ENCODE peak calls at places on chromosomes 16 and 17, in ten cellular contexts. One of them, this sample, is unnamed.

GRCh38 chr17:50049636-50050035 is 6.3 kb upstream of the ITGA3 start:
- DNase-seq in activated CD8-positive, alpha-beta memory T cell treated with anti-CD3 and anti-CD28 coated beads for 4 hours: no peak
- DNase-seq in amygdala: no peak
- DNase-seq in heart right ventricle: no peak
- DNase-seq in GM23248: peak; percentile 35
- DNase-seq in HEK293T: no peak
- DNase-seq in prostate gland: no peak
- DNase-seq in stimulated activated naive CD4-positive, alpha-beta T cell: no peak
- DNase-seq in A549: no peak
- DNase-seq in uterus: no peak
- DNase-seq in this sample: no peak

GRCh38 chr17:57707892-57708291 is 37.2 kb downstream of the CCDC182 start:
- DNase-seq in activated CD8-positive, alpha-beta memory T cell treated with anti-CD3 and anti-CD28 coated beads for 4 hours: no peak
- DNase-seq in amygdala: no peak
- DNase-seq in heart right ventricle: peak; percentile 42
- DNase-seq in GM23248: peak; percentile 15
- DNase-seq in HEK293T: no peak
- DNase-seq in prostate gland: no peak
- DNase-seq in stimulated activated naive CD4-positive, alpha-beta T cell: no peak
- DNase-seq in A549: no peak
- DNase-seq in uterus: no peak
- DNase-seq in this sample: no peak

GRCh38 chr16:1296688-1297412 is 12.6 kb upstream of the UBE2I start:
- DNase-seq in activated CD8-positive, alpha-beta memory T cell treated with anti-CD3 and anti-CD28 coated beads for 4 hours: no peak
- DNase-seq in amygdala: no peak
- DNase-seq in heart right ventricle: no peak
- DNase-seq in GM23248: peak; percentile 84
- DNase-seq in HEK293T: no peak
- DNase-seq in prostate gland: peak; percentile 64
- DNase-seq in stimulated activated naive CD4-positive, alpha-beta T cell: no peak
- DNase-seq in A549: peak; percentile 52
- DNase-seq in uterus: no peak
- DNase-seq in this sample: no peak

GRCh38 chr16:58494981-58495860 is 4.7 kb upstream of the NDRG4 start:
- DNase-seq in activated CD8-positive, alpha-beta memory T cell treated with anti-CD3 and anti-CD28 coated beads for 4 hours: no peak
- DNase-seq in amygdala: peak; percentile 67
- DNase-seq in heart right ventricle: peak; percentile 95
- DNase-seq in GM23248: peak; percentile 88
- DNase-seq in HEK293T: peak; percentile 79
- DNase-seq in prostate gland: no peak
- DNase-seq in stimulated activated naive CD4-positive, alpha-beta T cell: peak; percentile 63
- DNase-seq in A549: peak; percentile 93
- DNase-seq in uterus: peak; percentile 86
- DNase-seq in this sample: peak; percentile 54

GRCh38 chr17:75471207-75471606 is 14.8 kb downstream of the TMEM94 start:
- DNase-seq in activated CD8-positive, alpha-beta memory T cell treated with anti-CD3 and anti-CD28 coated beads for 4 hours: no peak
- DNase-seq in amygdala: no peak
- DNase-seq in heart right ventricle: no peak
- DNase-seq in GM23248: no peak
- DNase-seq in HEK293T: no peak
- DNase-seq in prostate gland: no peak
- DNase-seq in stimulated activated naive CD4-positive, alpha-beta T cell: no peak
- DNase-seq in A549: no peak
- DNase-seq in uterus: no peak
- DNase-seq in this sample: no peak

GRCh38 chr17:4551796-4552525 is 3.2 kb downstream of the MYBBP1A start:
- DNase-seq in activated CD8-positive, alpha-beta memory T cell treated with anti-CD3 and anti-CD28 coated beads for 4 hours: no peak
- DNase-seq in amygdala: no peak
- DNase-seq in heart right ventricle: no peak
- DNase-seq in GM23248: no peak
- DNase-seq in HEK293T: no peak
- DNase-seq in prostate gland: no peak
- DNase-seq in stimulated activated naive CD4-positive, alpha-beta T cell: no peak
- DNase-seq in A549: no peak
- DNase-seq in uterus: no peak
- DNase-seq in this sample: no peak

GRCh38 chr17:68592667-68593330 is 8.4 kb downstream of the FAM20A start:
- DNase-seq in activated CD8-positive, alpha-beta memory T cell treated with anti-CD3 and anti-CD28 coated beads for 4 hours: no peak
- DNase-seq in amygdala: no peak
- DNase-seq in heart right ventricle: no peak
- DNase-seq in GM23248: peak; percentile 53
- DNase-seq in HEK293T: no peak
- DNase-seq in prostate gland: no peak
- DNase-seq in stimulated activated naive CD4-positive, alpha-beta T cell: no peak
- DNase-seq in A549: no peak
- DNase-seq in uterus: peak; percentile 58
- DNase-seq in this sample: no peak

GRCh38 chr16:23379707-23380106 is 73.3 kb downstream of the COG7 start:
- DNase-seq in activated CD8-positive, alpha-beta memory T cell treated with anti-CD3 and anti-CD28 coated beads for 4 hours: no peak
- DNase-seq in amygdala: no peak
- DNase-seq in heart right ventricle: no peak
- DNase-seq in GM23248: no peak
- DNase-seq in HEK293T: no peak
- DNase-seq in prostate gland: no peak
- DNase-seq in stimulated activated naive CD4-positive, alpha-beta T cell: no peak
- DNase-seq in A549: no peak
- DNase-seq in uterus: no peak
- DNase-seq in this sample: no peak

GRCh38 chr17:48470388-48471034 is 40.5 kb upstream of the SKAP1 start:
- DNase-seq in activated CD8-positive, alpha-beta memory T cell treated with anti-CD3 and anti-CD28 coated beads for 4 hours: no peak
- DNase-seq in amygdala: no peak
- DNase-seq in heart right ventricle: no peak
- DNase-seq in GM23248: peak; percentile 55
- DNase-seq in HEK293T: no peak
- DNase-seq in prostate gland: no peak
- DNase-seq in stimulated activated naive CD4-positive, alpha-beta T cell: no peak
- DNase-seq in A549: no peak
- DNase-seq in uterus: no peak
- DNase-seq in this sample: no peak

GRCh38 chr17:44198721-44199552 is 747 bp downstream of the ATXN7L3 start:
- DNase-seq in activated CD8-positive, alpha-beta memory T cell treated with anti-CD3 and anti-CD28 coated beads for 4 hours: no peak
- DNase-seq in amygdala: no peak
- DNase-seq in heart right ventricle: peak; percentile 60
- DNase-seq in GM23248: peak; percentile 76
- DNase-seq in HEK293T: peak; percentile 76
- DNase-seq in prostate gland: peak; percentile 49
- DNase-seq in stimulated activated naive CD4-positive, alpha-beta T cell: peak; percentile 66
- DNase-seq in A549: peak; percentile 85
- DNase-seq in uterus: peak; percentile 54
- DNase-seq in this sample: no peak

GRCh38 chr17:58232707-58233156 is 5.7 kb upstream of the LPO start:
- DNase-seq in activated CD8-positive, alpha-beta memory T cell treated with anti-CD3 and anti-CD28 coated beads for 4 hours: no peak
- DNase-seq in amygdala: no peak
- DNase-seq in heart right ventricle: no peak
- DNase-seq in GM23248: peak; percentile 94
- DNase-seq in HEK293T: no peak
- DNase-seq in prostate gland: no peak
- DNase-seq in stimulated activated naive CD4-positive, alpha-beta T cell: no peak
- DNase-seq in A549: no peak
- DNase-seq in uterus: no peak
- DNase-seq in this sample: no peak

GRCh38 chr16:88886915-88887521 is 20.6 kb upstream of the PABPN1L start:
- DNase-seq in activated CD8-positive, alpha-beta memory T cell treated with anti-CD3 and anti-CD28 coated beads for 4 hours: no peak
- DNase-seq in amygdala: no peak
- DNase-seq in heart right ventricle: peak; percentile 94
- DNase-seq in GM23248: no peak
- DNase-seq in HEK293T: no peak
- DNase-seq in prostate gland: no peak
- DNase-seq in stimulated activated naive CD4-positive, alpha-beta T cell: no peak
- DNase-seq in A549: no peak
- DNase-seq in uterus: peak; percentile 76
- DNase-seq in this sample: no peak

GRCh38 chr17:74864866-74865395 is 5.2 kb upstream of the GRIN2C start:
- DNase-seq in activated CD8-positive, alpha-beta memory T cell treated with anti-CD3 and anti-CD28 coated beads for 4 hours: peak; percentile 46
- DNase-seq in amygdala: peak; percentile 44
- DNase-seq in heart right ventricle: peak; percentile 71
- DNase-seq in GM23248: peak; percentile 74
- DNase-seq in HEK293T: peak; percentile 80
- DNase-seq in prostate gland: peak; percentile 64
- DNase-seq in stimulated activated naive CD4-positive, alpha-beta T cell: peak; percentile 66
- DNase-seq in A549: peak; percentile 85
- DNase-seq in uterus: peak; percentile 68
- DNase-seq in this sample: no peak

GRCh38 chr17:66855204-66855603 is 20.3 kb downstream of the CACNG5 start:
- DNase-seq in activated CD8-positive, alpha-beta memory T cell treated with anti-CD3 and anti-CD28 coated beads for 4 hours: no peak
- DNase-seq in amygdala: no peak
- DNase-seq in heart right ventricle: no peak
- DNase-seq in GM23248: no peak
- DNase-seq in HEK293T: peak; percentile 37
- DNase-seq in prostate gland: no peak
- DNase-seq in stimulated activated naive CD4-positive, alpha-beta T cell: peak; percentile 3
- DNase-seq in A549: no peak
- DNase-seq in uterus: no peak
- DNase-seq in this sample: no peak

GRCh38 chr16:81499576-81500380 is 55.2 kb downstream of the CMIP start:
- DNase-seq in activated CD8-positive, alpha-beta memory T cell treated with anti-CD3 and anti-CD28 coated beads for 4 hours: no peak
- DNase-seq in amygdala: no peak
- DNase-seq in heart right ventricle: no peak
- DNase-seq in GM23248: no peak
- DNase-seq in HEK293T: no peak
- DNase-seq in prostate gland: peak; percentile 26
- DNase-seq in stimulated activated naive CD4-positive, alpha-beta T cell: no peak
- DNase-seq in A549: no peak
- DNase-seq in uterus: no peak
- DNase-seq in this sample: no peak

GRCh38 chr17:61245706-61246135 is 153.9 kb upstream of the TBX2 start:
- DNase-seq in activated CD8-positive, alpha-beta memory T cell treated with anti-CD3 and anti-CD28 coated beads for 4 hours: no peak
- DNase-seq in amygdala: no peak
- DNase-seq in heart right ventricle: no peak
- DNase-seq in GM23248: no peak
- DNase-seq in HEK293T: no peak
- DNase-seq in prostate gland: no peak
- DNase-seq in stimulated activated naive CD4-positive, alpha-beta T cell: no peak
- DNase-seq in A549: no peak
- DNase-seq in uterus: no peak
- DNase-seq in this sample: no peak

GRCh38 chr16:4283939-4284338 is 11.1 kb upstream of the TFAP4 start:
- DNase-seq in activated CD8-positive, alpha-beta memory T cell treated with anti-CD3 and anti-CD28 coated beads for 4 hours: no peak
- DNase-seq in amygdala: no peak
- DNase-seq in heart right ventricle: no peak
- DNase-seq in GM23248: peak; percentile 55
- DNase-seq in HEK293T: no peak
- DNase-seq in prostate gland: no peak
- DNase-seq in stimulated activated naive CD4-positive, alpha-beta T cell: no peak
- DNase-seq in A549: no peak
- DNase-seq in uterus: no peak
- DNase-seq in this sample: no peak

GRCh38 chr16:4313563-4314531 is 2.0 kb upstream of the GLIS2 start:
- DNase-seq in activated CD8-positive, alpha-beta memory T cell treated with anti-CD3 and anti-CD28 coated beads for 4 hours: no peak
- DNase-seq in amygdala: no peak
- DNase-seq in heart right ventricle: no peak
- DNase-seq in GM23248: peak; percentile 52
- DNase-seq in HEK293T: peak; percentile 80
- DNase-seq in prostate gland: no peak
- DNase-seq in stimulated activated naive CD4-positive, alpha-beta T cell: no peak
- DNase-seq in A549: peak; percentile 97
- DNase-seq in uterus: no peak
- DNase-seq in this sample: no peak

GRCh38 chr16:55809851-55810250 is 23.0 kb downstream of the CES1 start:
- DNase-seq in activated CD8-positive, alpha-beta memory T cell treated with anti-CD3 and anti-CD28 coated beads for 4 hours: no peak
- DNase-seq in amygdala: no peak
- DNase-seq in heart right ventricle: no peak
- DNase-seq in GM23248: no peak
- DNase-seq in HEK293T: no peak
- DNase-seq in prostate gland: no peak
- DNase-seq in stimulated activated naive CD4-positive, alpha-beta T cell: no peak
- DNase-seq in A549: no peak
- DNase-seq in uterus: no peak
- DNase-seq in this sample: no peak

GRCh38 chr17:40191237-40192208 is 14.3 kb downstream of the RAPGEFL1 start:
- DNase-seq in activated CD8-positive, alpha-beta memory T cell treated with anti-CD3 and anti-CD28 coated beads for 4 hours: peak; percentile 15
- DNase-seq in amygdala: peak; percentile 26
- DNase-seq in heart right ventricle: peak; percentile 65
- DNase-seq in GM23248: peak; percentile 94
- DNase-seq in HEK293T: peak; percentile 57
- DNase-seq in prostate gland: peak; percentile 75
- DNase-seq in stimulated activated naive CD4-positive, alpha-beta T cell: peak; percentile 41
- DNase-seq in A549: peak; percentile 96
- DNase-seq in uterus: peak; percentile 86
- DNase-seq in this sample: no peak

GRCh38 chr17:13346996-13347762 is 254.6 kb downstream of the HS3ST3A1 start:
- DNase-seq in activated CD8-positive, alpha-beta memory T cell treated with anti-CD3 and anti-CD28 coated beads for 4 hours: no peak
- DNase-seq in amygdala: no peak
- DNase-seq in heart right ventricle: no peak
- DNase-seq in GM23248: peak; percentile 98
- DNase-seq in HEK293T: no peak
- DNase-seq in prostate gland: no peak
- DNase-seq in stimulated activated naive CD4-positive, alpha-beta T cell: no peak
- DNase-seq in A549: no peak
- DNase-seq in uterus: no peak
- DNase-seq in this sample: no peak

GRCh38 chr16:31427441-31428276 is 501 bp downstream of the COX6A2 start:
- DNase-seq in activated CD8-positive, alpha-beta memory T cell treated with anti-CD3 and anti-CD28 coated beads for 4 hours: peak; percentile 67
- DNase-seq in amygdala: peak; percentile 28
- DNase-seq in heart right ventricle: peak; percentile 45
- DNase-seq in GM23248: peak; percentile 75
- DNase-seq in HEK293T: no peak
- DNase-seq in prostate gland: no peak
- DNase-seq in stimulated activated naive CD4-positive, alpha-beta T cell: peak; percentile 57
- DNase-seq in A549: no peak
- DNase-seq in uterus: peak; percentile 56
- DNase-seq in this sample: no peak

GRCh38 chr17:6104956-6105355 is 34.8 kb downstream of the WSCD1 start:
- DNase-seq in activated CD8-positive, alpha-beta memory T cell treated with anti-CD3 and anti-CD28 coated beads for 4 hours: no peak
- DNase-seq in amygdala: no peak
- DNase-seq in heart right ventricle: no peak
- DNase-seq in GM23248: no peak
- DNase-seq in HEK293T: no peak
- DNase-seq in prostate gland: no peak
- DNase-seq in stimulated activated naive CD4-positive, alpha-beta T cell: no peak
- DNase-seq in A549: no peak
- DNase-seq in uterus: no peak
- DNase-seq in this sample: no peak

GRCh38 chr17:69596141-69596540 is 181.6 kb downstream of the MAP2K6 start:
- DNase-seq in activated CD8-positive, alpha-beta memory T cell treated with anti-CD3 and anti-CD28 coated beads for 4 hours: no peak
- DNase-seq in amygdala: no peak
- DNase-seq in heart right ventricle: no peak
- DNase-seq in GM23248: no peak
- DNase-seq in HEK293T: no peak
- DNase-seq in prostate gland: no peak
- DNase-seq in stimulated activated naive CD4-positive, alpha-beta T cell: no peak
- DNase-seq in A549: no peak
- DNase-seq in uterus: no peak
- DNase-seq in this sample: no peak

GRCh38 chr16:10548404-10548803 is 32.0 kb downstream of the EMP2 start:
- DNase-seq in activated CD8-positive, alpha-beta memory T cell treated with anti-CD3 and anti-CD28 coated beads for 4 hours: no peak
- DNase-seq in amygdala: no peak
- DNase-seq in heart right ventricle: no peak
- DNase-seq in GM23248: no peak
- DNase-seq in HEK293T: no peak
- DNase-seq in prostate gland: no peak
- DNase-seq in stimulated activated naive CD4-positive, alpha-beta T cell: no peak
- DNase-seq in A549: no peak
- DNase-seq in uterus: no peak
- DNase-seq in this sample: no peak

GRCh38 chr17:2723505-2723996 is 12.0 kb upstream of the CLUH start:
- DNase-seq in activated CD8-positive, alpha-beta memory T cell treated with anti-CD3 and anti-CD28 coated beads for 4 hours: no peak
- DNase-seq in amygdala: no peak
- DNase-seq in heart right ventricle: no peak
- DNase-seq in GM23248: no peak
- DNase-seq in HEK293T: no peak
- DNase-seq in prostate gland: no peak
- DNase-seq in stimulated activated naive CD4-positive, alpha-beta T cell: no peak
- DNase-seq in A549: no peak
- DNase-seq in uterus: no peak
- DNase-seq in this sample: no peak